ENCODE peak calls at places on chromosomes 13 and 19, in six cellular contexts. V, T, A, O, K and Z are unnamed samples.

GRCh38 chr19:34806976-34807860 is 34.2 kb upstream of the ZNF599 start:
- DNase-seq in V (no peak), T (no peak), A (no peak), O (no peak), K (no peak), Z (no peak)

GRCh38 chr13:44969858-44970484 is 19.3 kb downstream of the NUFIP1 start:
- DNase-seq in V (no peak), T (no peak), A (no peak), O (no peak), K (peak; percentile 26), Z (no peak)

GRCh38 chr19:12656899-12657571 is 9.5 kb downstream of the MAN2B1 start:
- DNase-seq in V (no peak), T (no peak), A (no peak), O (no peak), K (no peak), Z (no peak)

GRCh38 chr13:29583073-29583785 is 12.3 kb downstream of the SLC7A1 start:
- DNase-seq in V (no peak), T (no peak), A (no peak), O (no peak), K (no peak), Z (no peak)

GRCh38 chr13:65600702-65601101 is 1629.4 kb downstream of the PCDH9 start:
- DNase-seq in V (no peak), T (no peak), A (no peak), O (no peak), K (no peak), Z (no peak)

GRCh38 chr13:28447989-28448388 is 46.9 kb downstream of the FLT1 start:
- DNase-seq in V (no peak), T (no peak), A (no peak), O (no peak), K (no peak), Z (no peak)

GRCh38 chr19:18939922-18940775 is 868 bp downstream of the HOMER3 start:
- DNase-seq in V (peak; percentile 39), T (peak; percentile 67), A (peak; percentile 46), O (peak; percentile 83), K (no peak), Z (peak; percentile 83)

GRCh38 chr13:100675660-100676129 is 1.1 kb upstream of the TMTC4 start:
- DNase-seq in V (no peak), T (no peak), A (no peak), O (no peak), K (no peak), Z (no peak)

GRCh38 chr13:43331676-43332075 is 308.3 kb downstream of the DNAJC15 start:
- DNase-seq in V (no peak), T (no peak), A (no peak), O (no peak), K (no peak), Z (no peak)

GRCh38 chr13:36700170-36700569 is 26.4 kb downstream of the SERTM1 start:
- DNase-seq in V (no peak), T (no peak), A (no peak), O (no peak), K (no peak), Z (no peak)

GRCh38 chr19:38264486-38265212 is at the start of gene SPINT2:
- DNase-seq in V (peak; percentile 33), T (peak; percentile 50), A (no peak), O (peak; percentile 93), K (peak; percentile 67), Z (no peak)

GRCh38 chr19:56312337-56312736 is 2.3 kb downstream of the ZSCAN5A start:
- DNase-seq in V (no peak), T (no peak), A (no peak), O (no peak), K (no peak), Z (no peak)

GRCh38 chr19:7988307-7988706 is 17.1 kb downstream of the ELAVL1 start:
- DNase-seq in V (no peak), T (no peak), A (no peak), O (no peak), K (no peak), Z (no peak)

GRCh38 chr13:107205318-107206112 is 637.6 kb upstream of the ARGLU1 start:
- DNase-seq in V (peak; percentile 70), T (peak; percentile 53), A (peak; percentile 50), O (peak; percentile 87), K (no peak), Z (peak; percentile 43)

GRCh38 chr13:86051134-86052103 is 252.2 kb upstream of the SLITRK6 start:
- DNase-seq in V (no peak), T (no peak), A (no peak), O (no peak), K (no peak), Z (no peak)

GRCh38 chr13:27599845-27600553 is 20.3 kb downstream of the LNX2 start:
- DNase-seq in V (no peak), T (no peak), A (no peak), O (no peak), K (peak; percentile 34), Z (no peak)

GRCh38 chr19:4539697-4540581 is at the start of gene LRG1:
- DNase-seq in V (no peak), T (peak; percentile 88), A (no peak), O (peak; percentile 92), K (no peak), Z (peak; percentile 36)

GRCh38 chr19:17605761-17606745 is 50.6 kb downstream of the COLGALT1 start:
- DNase-seq in V (peak; percentile 67), T (peak; percentile 89), A (peak; percentile 62), O (peak; percentile 94), K (peak; percentile 92), Z (peak; percentile 83)

GRCh38 chr13:27396252-27396846 is 28.1 kb upstream of the GTF3A start:
- DNase-seq in V (no peak), T (no peak), A (no peak), O (no peak), K (no peak), Z (no peak)

GRCh38 chr13:107211073-107211472 is 643.1 kb upstream of the ARGLU1 start:
- DNase-seq in V (peak; percentile 56), T (peak; percentile 65), A (peak; percentile 58), O (no peak), K (peak; percentile 22), Z (peak; percentile 83)

GRCh38 chr13:113579686-113580085 is 4.9 kb upstream of the TFDP1 start:
- DNase-seq in V (no peak), T (no peak), A (no peak), O (peak; percentile 31), K (no peak), Z (no peak)

GRCh38 chr13:35891973-35892441 is 239.2 kb downstream of the DCLK1 start:
- DNase-seq in V (no peak), T (no peak), A (no peak), O (no peak), K (no peak), Z (no peak)

GRCh38 chr13:112931028-112931934 is 37.7 kb upstream of the MCF2L start:
- DNase-seq in V (no peak), T (no peak), A (no peak), O (no peak), K (peak; percentile 46), Z (no peak)

GRCh38 chr13:20873348-20873747 is 29.2 kb downstream of the XPO4 start:
- DNase-seq in V (no peak), T (no peak), A (no peak), O (no peak), K (no peak), Z (no peak)

GRCh38 chr13:85969331-85969730 is 170.1 kb upstream of the SLITRK6 start:
- DNase-seq in V (no peak), T (no peak), A (no peak), O (no peak), K (no peak), Z (no peak)

GRCh38 chr19:48549380-48549779 is 2.6 kb upstream of the SULT2B1 start:
- DNase-seq in V (no peak), T (no peak), A (no peak), O (no peak), K (no peak), Z (no peak)
- H3K4me1 ChIP-seq in V (no peaks in the 10 kb centered on the region), T (no peaks in the 10 kb centered on the region), A (no peaks in the 10 kb centered on the region), O (peaks cover 7% of the 10 kb centered on the region), K (peaks cover 24% of the 10 kb centered on the region), Z (no peaks in the 10 kb centered on the region)

GRCh38 chr19:48750351-48750750 is 2.1 kb downstream of the FUT1 start:
- DNase-seq in V (no peak), T (no peak), A (no peak), O (no peak), K (no peak), Z (no peak)

GRCh38 chr19:48750771-48751504 is 1.5 kb downstream of the FUT1 start:
- DNase-seq in V (no peak), T (no peak), A (no peak), O (no peak), K (no peak), Z (no peak)

GRCh38 chr19:48749571-48750198 is 2.8 kb downstream of the FUT1 start:
- DNase-seq in V (no peak), T (no peak), A (no peak), O (no peak), K (no peak), Z (no peak)

GRCh38 chr19:48752511-48753365 is at the start of gene FUT1:
- DNase-seq in V (peak; percentile 78), T (peak; percentile 83), A (peak; percentile 72), O (peak; percentile 89), K (peak; percentile 89), Z (peak; percentile 37)

DNA sequence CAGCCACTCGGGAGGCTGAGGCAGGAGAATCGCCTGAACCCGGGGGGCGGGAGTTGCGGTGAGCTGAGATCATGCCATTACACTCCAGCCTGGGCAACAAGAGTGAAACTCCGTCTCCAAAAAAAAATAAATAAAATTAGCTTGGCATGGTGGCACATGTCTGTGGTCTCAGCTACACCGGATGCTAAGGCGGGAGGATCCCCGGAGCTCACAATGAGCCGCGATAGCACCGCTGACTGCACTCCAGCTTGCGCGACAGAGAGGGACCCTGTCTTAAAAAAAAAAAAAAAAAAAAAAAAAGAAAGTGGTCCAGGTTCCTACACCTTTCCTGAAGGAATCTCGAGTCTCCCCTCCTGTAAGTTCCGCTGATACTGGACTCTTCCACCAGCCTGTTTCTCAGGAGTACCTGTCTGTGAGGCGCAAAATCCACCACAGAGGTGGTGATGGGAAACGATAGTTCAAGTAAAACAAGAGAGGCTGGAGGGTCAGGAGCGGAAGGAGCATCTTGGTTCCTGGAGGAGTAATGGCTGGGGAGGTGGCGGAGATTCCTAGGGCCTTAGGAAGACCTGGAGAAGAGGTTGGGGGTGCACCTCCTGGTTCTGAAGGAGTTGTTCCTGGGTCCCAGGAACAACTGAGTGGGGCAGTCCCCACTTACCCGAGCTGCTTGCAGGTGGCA is 468 bp downstream of the FUT1 start:
- DNase-seq in V (no peak), T (no peak), A (no peak), O (no peak), K (peak; percentile 18), Z (no peak)
- H3K4me3 ChIP-seq in V (peak overlapping the region; percentile 32), T (peak overlapping the region; percentile 40), A (peak overlapping the region; percentile 64), O (peak overlapping the region; percentile 69), K (peak overlapping the region; percentile 78), Z (peak overlapping the region; percentile 47)

DNA sequence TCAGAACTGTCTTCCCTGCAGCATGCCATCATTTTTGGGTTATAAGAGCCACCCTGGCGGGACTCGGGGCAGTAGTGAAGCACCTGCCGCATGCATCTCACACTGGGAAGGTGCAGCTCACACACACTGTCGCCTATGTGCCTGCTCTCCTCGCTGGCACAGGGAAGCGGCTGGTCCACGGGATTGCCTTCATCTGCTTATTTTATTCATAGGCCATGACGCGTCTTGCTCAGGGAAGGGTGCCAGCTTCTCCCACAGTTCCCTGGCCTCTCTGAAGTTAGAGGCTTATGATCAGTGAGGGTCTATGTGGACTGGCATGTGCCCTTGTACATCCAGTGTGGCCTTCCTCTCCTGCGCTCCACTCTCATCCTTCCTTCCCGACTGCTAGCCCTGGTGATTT is 150.0 kb downstream of the KLF12 start:
- DNase-seq in V (no peak), T (no peak), A (peak; percentile 38), O (no peak), K (no peak), Z (no peak)
- H3K4me1 ChIP-seq in V (peaks cover 41% of the 10 kb centered on the region), T (no peaks in the 10 kb centered on the region), A (peaks cover 67% of the 10 kb centered on the region), O (no peaks in the 10 kb centered on the region), K (no peaks in the 10 kb centered on the region), Z (no peaks in the 10 kb centered on the region)

GRCh38 chr13:60494296-60494695 is 97.3 kb downstream of the TDRD3 start:
- DNase-seq in V (no peak), T (no peak), A (no peak), O (no peak), K (no peak), Z (no peak)

GRCh38 chr13:60492187-60492586 is 95.2 kb downstream of the TDRD3 start:
- DNase-seq in V (no peak), T (no peak), A (no peak), O (no peak), K (no peak), Z (no peak)
- H3K4me3 ChIP-seq in V (no peak overlapping the region), T (no peak overlapping the region), A (no peak overlapping the region), O (no peak overlapping the region), K (no peak overlapping the region), Z (no peak overlapping the region)